ENCODE peak calls at places on chromosomes 12 and 14, in nine cellular contexts. X is nephron progenitor cell; Q is HCEC 1CT; P is C1 segment of cervical spinal cord; C is stimulated activated naive CD4-positive, alpha-beta T cell; G is fibroblast of mammary gland; Z is SK-MEL-5; I is erythroblast; T is CD8-positive, alpha-beta T cell. D is an unnamed sample.

GRCh38 chr12:110338754-110339153 is 57.7 kb downstream of the ATP2A2 start:
- DNase-seq in G (no peak), C (no peak), I (peak), P (no peak), Z (peak), T (no peak), X (no peak), Q (no peak), D (peak)

GRCh38 chr14:37197421-37198272 is at the start of gene MIPOL1:
- DNase-seq in X (peak), I (peak), G (peak), Q (peak), T (no peak), Z (peak), C (no peak), P (peak), D (peak)

GRCh38 chr12:59808317-59808910 is 212.6 kb downstream of the SLC16A7 start:
- DNase-seq in P (no peak), C (peak), G (peak), I (peak), X (no peak), Q (peak), T (no peak), Z (peak), D (peak)

GRCh38 chr12:130496516-130497120 is 158.9 kb downstream of the PIWIL1 start:
- DNase-seq in P (no peak), X (no peak), Q (no peak), C (no peak), Z (no peak), G (no peak), I (no peak), T (no peak), D (no peak)

GRCh38 chr14:105338392-105338791 is 23.8 kb downstream of the PACS2 start:
- DNase-seq in I (no peak), Z (no peak), Q (no peak), G (no peak), C (no peak), P (no peak), X (no peak), T (no peak), D (no peak)

GRCh38 chr12:110330544-110330943 is 49.5 kb downstream of the ATP2A2 start:
- DNase-seq in P (no peak), Z (peak), Q (peak), G (peak), I (peak), X (no peak), T (no peak), C (no peak), D (no peak)

GRCh38 chr12:93025145-93026103 is 96.3 kb upstream of the EEA1 start:
- DNase-seq in C (no peak), I (peak), Z (peak), X (no peak), P (no peak), Q (peak), G (peak), T (no peak), D (peak)

GRCh38 chr14:102095231-102095870 is 8.5 kb upstream of the HSP90AA1 start:
- DNase-seq in Z (no peak), P (no peak), I (peak), G (peak), X (no peak), C (no peak), T (no peak), Q (peak), D (no peak)

GRCh38 chr12:121947966-121948365 is 29.6 kb downstream of the CFAP251 start:
- DNase-seq in T (no peak), P (no peak), I (no peak), X (no peak), G (no peak), Q (no peak), C (no peak), Z (no peak), D (no peak)

GRCh38 chr12:107513184-107513583 is 172.4 kb upstream of the PWP1 start:
- DNase-seq in G (no peak), X (no peak), T (no peak), P (no peak), C (no peak), I (no peak), Q (no peak), Z (no peak), D (no peak)

GRCh38 chr14:92439551-92440344 is 73.8 kb upstream of the RIN3 start:
- DNase-seq in C (no peak), X (no peak), T (no peak), G (no peak), Z (no peak), I (no peak), P (no peak), Q (no peak), D (peak)

GRCh38 chr12:28795306-28795705 is 353.8 kb upstream of the FAR2 start:
- DNase-seq in G (peak), Q (no peak), C (no peak), X (no peak), I (no peak), T (no peak), Z (peak), P (no peak), D (peak)

GRCh38 chr12:2672863-2673262 is 121.9 kb upstream of the FKBP4 start:
- DNase-seq in Q (no peak), P (no peak), I (no peak), C (no peak), G (no peak), X (no peak), Z (no peak), T (no peak), D (no peak)

GRCh38 chr12:52352951-52353350 is 14.3 kb downstream of the KRT85 start:
- DNase-seq in P (no peak), G (no peak), Q (no peak), T (no peak), C (no peak), Z (no peak), X (no peak), I (no peak), D (no peak)

GRCh38 chr12:76878899-76879709 is at the start of gene CSRP2:
- DNase-seq in T (peak), G (peak), I (peak), C (no peak), X (peak), P (peak), Z (peak), Q (peak), D (peak)

GRCh38 chr14:101069666-101070362 is 166.3 kb upstream of the RTL1 start:
- DNase-seq in Z (no peak), Q (no peak), C (no peak), P (no peak), G (no peak), I (no peak), X (no peak), T (no peak), D (no peak)

GRCh38 chr14:70934502-70935134 is 27.4 kb downstream of the PCNX1 start:
- DNase-seq in X (no peak), Z (peak), P (no peak), Q (peak), C (no peak), T (no peak), G (peak), I (no peak), D (no peak)

GRCh38 chr12:126198966-126199692 is 1133.9 kb downstream of the AACS start:
- DNase-seq in X (no peak), Q (no peak), Z (no peak), G (no peak), P (no peak), T (no peak), C (no peak), I (no peak), D (no peak)

GRCh38 chr14:104880584-104881210 is 15.6 kb downstream of the CEP170B start:
- DNase-seq in Q (no peak), G (no peak), X (peak), C (no peak), Z (no peak), I (no peak), P (no peak), T (no peak), D (no peak)

GRCh38 chr12:27337376-27337775 is 4.7 kb downstream of the BMAL2 start:
- DNase-seq in G (no peak), X (no peak), P (no peak), Q (no peak), C (no peak), Z (no peak), T (no peak), I (no peak), D (no peak)

GRCh38 chr14:58107947-58108552 is 44.0 kb downstream of the ARMH4 start:
- DNase-seq in T (no peak), Q (peak), Z (peak), G (peak), C (peak), I (peak), P (no peak), X (peak), D (peak)

GRCh38 chr14:54787263-54787662 is 115.4 kb downstream of the GCH1 start:
- DNase-seq in P (no peak), X (no peak), C (no peak), I (no peak), Q (no peak), T (no peak), Z (no peak), G (no peak), D (no peak)

GRCh38 chr14:41899416-41899815 is 292.7 kb downstream of the LRFN5 start:
- DNase-seq in X (no peak), Z (no peak), T (no peak), C (no peak), P (no peak), G (peak), Q (no peak), I (no peak), D (no peak)

GRCh38 chr12:25100738-25101445 is 94.1 kb downstream of the DNAI7 start:
- DNase-seq in Z (no peak), I (no peak), T (no peak), X (no peak), C (no peak), P (no peak), Q (no peak), G (no peak), D (no peak)

GRCh38 chr12:43789941-43790340 is 16.2 kb downstream of the TWF1 start:
- DNase-seq in Z (no peak), X (no peak), C (no peak), Q (no peak), I (peak), T (no peak), G (peak), P (no peak), D (peak)

GRCh38 chr14:100708349-100709217 is 18.1 kb upstream of the DLK1 start:
- DNase-seq in X (peak), I (no peak), Z (no peak), G (peak), T (no peak), Q (no peak), C (no peak), P (no peak), D (peak)

GRCh38 chr12:51926718-51927117 is 19.4 kb downstream of the ACVRL1 start:
- DNase-seq in Z (peak), Q (peak), X (no peak), C (peak), I (peak), G (peak), P (no peak), T (peak), D (peak)

GRCh38 chr14:25833341-25834121 is 764.3 kb downstream of the NOVA1 start:
- DNase-seq in P (peak), Q (no peak), C (no peak), G (peak), T (no peak), X (peak), Z (peak), I (peak), D (peak)

GRCh38 chr12:121990692-121991603 is 30.7 kb upstream of the BCL7A start:
- DNase-seq in Z (no peak), Q (no peak), P (no peak), C (no peak), X (no peak), G (peak), I (no peak), T (no peak), D (peak)

GRCh38 chr14:70018713-70019201 is 139.5 kb downstream of the SMOC1 start:
- DNase-seq in C (no peak), P (peak), T (no peak), X (no peak), Z (no peak), Q (peak), G (peak), I (no peak), D (no peak)

GRCh38 chr14:104678346-104678745 is 11.1 kb upstream of the INF2 start:
- DNase-seq in P (no peak), X (peak), Z (no peak), I (peak), C (no peak), G (no peak), T (no peak), Q (peak), D (peak)

GRCh38 chr12:49872781-49873181 is 29.9 kb upstream of the BCDIN3D start:
- DNase-seq in Q (peak), Z (peak), X (no peak), G (peak), I (peak), P (no peak), C (no peak), T (no peak), D (no peak)

GRCh38 chr12:39595923-39596322 is 23.7 kb downstream of the ABCD2 start:
- DNase-seq in P (no peak), Q (no peak), G (no peak), Z (no peak), T (no peak), I (peak), X (no peak), C (no peak), D (no peak)

GRCh38 chr12:116384629-116385485 is 107.4 kb upstream of the MED13L start:
- DNase-seq in Q (peak), I (no peak), G (peak), P (no peak), C (no peak), Z (no peak), X (no peak), T (no peak), D (peak)

GRCh38 chr14:95255487-95255886 is 64.2 kb downstream of the CLMN start:
- DNase-seq in X (peak), T (no peak), C (no peak), Q (no peak), P (no peak), G (peak), Z (peak), I (peak), D (peak)

GRCh38 chr14:57686317-57686716 is 179.6 kb downstream of the SLC35F4 start:
- DNase-seq in C (no peak), Z (no peak), T (no peak), P (peak), X (no peak), G (no peak), I (no peak), Q (no peak), D (no peak)

D was measured in DMS53.